ENCODE peak calls at places on chromosomes 12 and 14, in nine cellular contexts. One of them, this sample, is unnamed.

GRCh38 chr14:61461808-61462275 is 140.5 kb downstream of the PRKCH start:
- DNase-seq in right lobe of liver: no peak
- DNase-seq in AG08395: peak
- DNase-seq in ecto neural progenitor cell: no peak
- DNase-seq in substantia nigra: peak
- DNase-seq in AG20443: peak
- DNase-seq in GM18507: peak
- DNase-seq in fibroblast of gingiva: peak
- DNase-seq in T-cell: no peak
- DNase-seq in this sample: no peak

GRCh38 chr12:43329381-43329780 is 222.6 kb downstream of the ADAMTS20 start:
- DNase-seq in fibroblast of gingiva: no peak
- DNase-seq in right lobe of liver: no peak
- DNase-seq in ecto neural progenitor cell: no peak
- DNase-seq in AG08395: no peak
- DNase-seq in substantia nigra: no peak
- DNase-seq in GM18507: no peak
- DNase-seq in T-cell: no peak
- DNase-seq in AG20443: no peak
- DNase-seq in this sample: no peak

GRCh38 chr12:7788316-7788689 is 899 bp upstream of the NANOG start:
- DNase-seq in ecto neural progenitor cell: no peak
- DNase-seq in right lobe of liver: no peak
- DNase-seq in substantia nigra: no peak
- DNase-seq in AG20443: no peak
- DNase-seq in fibroblast of gingiva: no peak
- DNase-seq in T-cell: no peak
- DNase-seq in GM18507: no peak
- DNase-seq in AG08395: no peak
- DNase-seq in this sample: no peak

GRCh38 chr12:114405449-114406271 is at the start of gene TBX5:
- DNase-seq in fibroblast of gingiva: no peak
- DNase-seq in T-cell: no peak
- DNase-seq in right lobe of liver: no peak
- DNase-seq in GM18507: no peak
- DNase-seq in AG08395: no peak
- DNase-seq in ecto neural progenitor cell: peak
- DNase-seq in substantia nigra: no peak
- DNase-seq in AG20443: peak
- DNase-seq in this sample: no peak

GRCh38 chr12:54596526-54596946 is 8.1 kb upstream of the PPP1R1A start:
- DNase-seq in AG20443: peak
- DNase-seq in AG08395: peak
- DNase-seq in ecto neural progenitor cell: peak
- DNase-seq in substantia nigra: peak
- DNase-seq in GM18507: no peak
- DNase-seq in fibroblast of gingiva: peak
- DNase-seq in T-cell: no peak
- DNase-seq in right lobe of liver: no peak
- DNase-seq in this sample: peak

GRCh38 chr14:68236525-68236924 is 416.9 kb downstream of the RAD51B start:
- DNase-seq in GM18507: no peak
- DNase-seq in ecto neural progenitor cell: no peak
- DNase-seq in AG08395: no peak
- DNase-seq in substantia nigra: no peak
- DNase-seq in right lobe of liver: no peak
- DNase-seq in fibroblast of gingiva: no peak
- DNase-seq in T-cell: no peak
- DNase-seq in AG20443: no peak
- DNase-seq in this sample: no peak

GRCh38 chr12:78062781-78063180 is 232.1 kb downstream of the NAV3 start:
- DNase-seq in ecto neural progenitor cell: no peak
- DNase-seq in fibroblast of gingiva: peak
- DNase-seq in AG20443: peak
- DNase-seq in right lobe of liver: no peak
- DNase-seq in T-cell: no peak
- DNase-seq in substantia nigra: no peak
- DNase-seq in GM18507: no peak
- DNase-seq in AG08395: peak
- DNase-seq in this sample: peak

GRCh38 chr12:117587646-117588287 is 226.3 kb upstream of the NOS1 start:
- DNase-seq in AG20443: peak
- DNase-seq in AG08395: peak
- DNase-seq in GM18507: peak
- DNase-seq in ecto neural progenitor cell: peak
- DNase-seq in fibroblast of gingiva: no peak
- DNase-seq in substantia nigra: no peak
- DNase-seq in right lobe of liver: peak
- DNase-seq in T-cell: no peak
- DNase-seq in this sample: peak

GRCh38 chr14:101113108-101113612 is 209.6 kb upstream of the RTL1 start:
- DNase-seq in substantia nigra: no peak
- DNase-seq in fibroblast of gingiva: no peak
- DNase-seq in right lobe of liver: no peak
- DNase-seq in T-cell: no peak
- DNase-seq in GM18507: no peak
- DNase-seq in ecto neural progenitor cell: no peak
- DNase-seq in AG08395: no peak
- DNase-seq in AG20443: no peak
- DNase-seq in this sample: peak

GRCh38 chr12:32249701-32250270 is 143.1 kb downstream of the BICD1 start:
- DNase-seq in T-cell: no peak
- DNase-seq in GM18507: no peak
- DNase-seq in substantia nigra: no peak
- DNase-seq in right lobe of liver: no peak
- DNase-seq in fibroblast of gingiva: no peak
- DNase-seq in AG20443: no peak
- DNase-seq in ecto neural progenitor cell: no peak
- DNase-seq in AG08395: peak
- DNase-seq in this sample: no peak

GRCh38 chr12:124334266-124334665 is 39.4 kb downstream of the RFLNA start:
- DNase-seq in right lobe of liver: no peak
- DNase-seq in fibroblast of gingiva: no peak
- DNase-seq in substantia nigra: no peak
- DNase-seq in AG08395: no peak
- DNase-seq in AG20443: no peak
- DNase-seq in ecto neural progenitor cell: no peak
- DNase-seq in T-cell: no peak
- DNase-seq in GM18507: no peak
- DNase-seq in this sample: no peak

This sample was measured in left colon.